ENCODE peak calls at places on chromosomes 3 and 15, in six cellular contexts. One of them, this sample, is unnamed.

GRCh38 chr3:102037209-102037608 is 187.9 kb downstream of the NFKBIZ start:
- DNase-seq in AG04450: no peak
- DNase-seq in erythroblast: no peak
- DNase-seq in GM20000: no peak
- DNase-seq in effector CD4-positive, alpha-beta T cell: no peak
- DNase-seq in ACHN: no peak
- DNase-seq in this sample: no peak

GRCh38 chr3:14231998-14232501 is 53.4 kb downstream of the LSM3 start:
- DNase-seq in erythroblast: no peak
- DNase-seq in AG04450: peak
- DNase-seq in GM20000: no peak
- DNase-seq in ACHN: no peak
- DNase-seq in effector CD4-positive, alpha-beta T cell: no peak
- DNase-seq in this sample: no peak

GRCh38 chr3:28590216-28590615 is 241.6 kb upstream of the AZI2 start:
- DNase-seq in GM20000: no peak
- DNase-seq in ACHN: no peak
- DNase-seq in erythroblast: no peak
- DNase-seq in effector CD4-positive, alpha-beta T cell: no peak
- DNase-seq in AG04450: no peak
- DNase-seq in this sample: peak

GRCh38 chr15:70870066-70870465 is 16.1 kb upstream of the LARP6 start:
- DNase-seq in GM20000: no peak
- DNase-seq in ACHN: no peak
- DNase-seq in AG04450: no peak
- DNase-seq in effector CD4-positive, alpha-beta T cell: no peak
- DNase-seq in erythroblast: no peak
- DNase-seq in this sample: peak

GRCh38 chr15:27601239-27601942 is 497.7 kb downstream of the OCA2 start:
- DNase-seq in GM20000: no peak
- DNase-seq in erythroblast: no peak
- DNase-seq in AG04450: no peak
- DNase-seq in effector CD4-positive, alpha-beta T cell: no peak
- DNase-seq in ACHN: no peak
- DNase-seq in this sample: no peak

GRCh38 chr15:79047676-79048439 is 42.7 kb downstream of the RASGRF1 start:
- DNase-seq in GM20000: no peak
- DNase-seq in AG04450: no peak
- DNase-seq in ACHN: no peak
- DNase-seq in effector CD4-positive, alpha-beta T cell: no peak
- DNase-seq in erythroblast: no peak
- DNase-seq in this sample: no peak

GRCh38 chr3:20256144-20256543 is 70.1 kb upstream of the SGO1 start:
- DNase-seq in erythroblast: no peak
- DNase-seq in AG04450: no peak
- DNase-seq in GM20000: no peak
- DNase-seq in ACHN: no peak
- DNase-seq in effector CD4-positive, alpha-beta T cell: no peak
- DNase-seq in this sample: no peak

GRCh38 chr3:168671091-168671490 is 575.4 kb upstream of the GOLIM4 start:
- DNase-seq in AG04450: no peak
- DNase-seq in ACHN: no peak
- DNase-seq in effector CD4-positive, alpha-beta T cell: no peak
- DNase-seq in GM20000: no peak
- DNase-seq in erythroblast: no peak
- DNase-seq in this sample: peak

GRCh38 chr3:73419179-73419803 is 205.4 kb downstream of the PDZRN3 start:
- DNase-seq in effector CD4-positive, alpha-beta T cell: no peak
- DNase-seq in erythroblast: no peak
- DNase-seq in AG04450: peak
- DNase-seq in GM20000: no peak
- DNase-seq in ACHN: no peak
- DNase-seq in this sample: no peak

GRCh38 chr3:40104441-40104840 is 205.1 kb upstream of the EIF1B start:
- DNase-seq in ACHN: no peak
- DNase-seq in effector CD4-positive, alpha-beta T cell: no peak
- DNase-seq in GM20000: no peak
- DNase-seq in erythroblast: no peak
- DNase-seq in AG04450: no peak
- DNase-seq in this sample: no peak

This sample was measured in H4.